ENCODE peak calls at places on chromosome 13, in four cellular contexts. C, A, G and Q are unnamed samples.

GRCh38 chr13:29703421-29703820 is 107.9 kb upstream of the SLC7A1 start:
- DNase-seq in C (no peak), G (no peak), A (no peak), Q (no peak)

GRCh38 chr13:82165396-82166174 is 1716.7 kb downstream of the SLITRK1 start:
- DNase-seq in A (no peak), C (no peak), G (no peak), Q (no peak)

GRCh38 chr13:78993792-78994191 is 334.8 kb upstream of the OBI1 start:
- DNase-seq in G (no peak), C (no peak), A (peak), Q (no peak)

GRCh38 chr13:47708386-47708785 is 292.7 kb downstream of the SUCLA2 start:
- DNase-seq in C (no peak), G (no peak), A (no peak), Q (no peak)

GRCh38 chr13:40639226-40639681 is 27.2 kb downstream of the FOXO1 start:
- DNase-seq in G (peak), C (no peak), A (no peak), Q (no peak)

GRCh38 chr13:75393839-75394238 is 88.1 kb downstream of the TBC1D4 start:
- DNase-seq in C (no peak), A (no peak), G (no peak), Q (no peak)

GRCh38 chr13:101452519-101453485 is at the start of gene ITGBL1:
- DNase-seq in A (no peak), G (no peak), C (no peak), Q (no peak)

GRCh38 chr13:21625366-21625765 is 21.4 kb upstream of the MICU2 start:
- DNase-seq in C (peak), A (no peak), G (peak), Q (peak)

GRCh38 chr13:22944378-22944777 is 236.4 kb upstream of the SGCG start:
- DNase-seq in A (no peak), G (no peak), C (no peak), Q (no peak)

GRCh38 chr13:47932953-47933687 is 68.0 kb downstream of the SUCLA2 start:
- DNase-seq in G (peak), A (no peak), C (no peak), Q (no peak)

DNA sequence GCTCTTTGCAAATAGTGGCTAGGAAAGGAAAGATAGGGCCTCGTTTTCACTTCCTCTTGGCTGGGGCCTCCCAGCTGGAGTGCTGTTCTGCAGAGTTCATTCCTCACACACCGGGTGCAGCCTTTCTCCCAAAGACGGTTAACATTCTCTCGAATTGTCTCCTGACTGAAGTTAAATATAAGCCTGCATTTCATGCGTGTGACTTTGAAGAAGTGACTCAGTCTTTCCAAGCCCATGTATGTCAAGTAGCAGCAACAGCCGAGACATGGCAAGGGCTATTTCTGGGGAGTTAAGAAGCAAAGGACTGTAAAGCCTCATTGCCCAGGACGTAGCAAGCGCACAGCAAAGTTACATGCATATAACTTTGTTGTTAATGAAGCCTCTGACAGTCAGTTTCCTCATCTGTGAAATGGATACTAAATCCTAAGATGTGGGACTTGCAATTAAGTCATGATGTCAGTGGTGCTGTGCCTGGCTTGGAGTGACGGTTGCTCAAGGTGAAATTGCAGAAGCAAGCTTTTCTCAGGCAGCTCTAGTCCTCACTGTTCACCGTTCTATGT is 502.4 kb downstream of the MYO16 start:
- DNase-seq in C (no peak), G (no peak), A (peak), Q (no peak)
- TF ChIP-seq FOXK2 in C (no peak), G (no peak), A (no peak), Q (no peak)

DNA sequence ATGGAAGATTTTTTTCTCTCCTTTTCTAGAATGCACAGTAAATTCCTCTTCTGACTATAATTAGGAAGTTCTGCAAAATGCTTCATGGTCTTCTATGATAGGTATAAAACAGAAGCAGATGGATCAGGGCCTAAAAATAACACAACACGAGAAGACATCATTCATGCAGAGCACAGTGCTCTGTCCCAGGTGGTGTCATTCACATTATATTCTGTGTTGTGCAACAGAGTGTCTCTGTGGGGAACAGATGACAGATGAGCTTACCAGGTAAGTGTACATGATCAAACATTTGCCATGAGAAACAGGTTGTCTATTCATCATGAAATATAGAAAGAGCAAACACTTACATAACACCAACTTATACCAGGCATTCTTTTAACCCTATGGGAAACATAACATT is 288.3 kb downstream of the KCTD12 start:
- DNase-seq in G (no peak), C (no peak), A (no peak), Q (no peak)
- TF ChIP-seq FOXK2 in G (no peak), C (no peak), A (no peak), Q (no peak)

GRCh38 chr13:36674337-36675212 is 755 bp downstream of the SERTM1 start:
- DNase-seq in A (no peak), G (no peak), C (no peak), Q (no peak)
- TF ChIP-seq FOXK2 in A (no peak), G (no peak), C (no peak), Q (no peak)

GRCh38 chr13:112857914-112858490 is 111.0 kb upstream of the MCF2L start:
- DNase-seq in C (no peak), A (no peak), G (no peak), Q (no peak)

GRCh38 chr13:112859817-112860190 is 109.2 kb upstream of the MCF2L start:
- DNase-seq in C (no peak), G (no peak), A (no peak), Q (no peak)

GRCh38 chr13:112859128-112859816 is 109.7 kb upstream of the MCF2L start:
- DNase-seq in A (no peak), G (no peak), C (no peak), Q (no peak)

GRCh38 chr13:112867301-112867711 is 101.7 kb upstream of the MCF2L start:
- DNase-seq in C (no peak), G (no peak), A (no peak), Q (no peak)

DNA sequence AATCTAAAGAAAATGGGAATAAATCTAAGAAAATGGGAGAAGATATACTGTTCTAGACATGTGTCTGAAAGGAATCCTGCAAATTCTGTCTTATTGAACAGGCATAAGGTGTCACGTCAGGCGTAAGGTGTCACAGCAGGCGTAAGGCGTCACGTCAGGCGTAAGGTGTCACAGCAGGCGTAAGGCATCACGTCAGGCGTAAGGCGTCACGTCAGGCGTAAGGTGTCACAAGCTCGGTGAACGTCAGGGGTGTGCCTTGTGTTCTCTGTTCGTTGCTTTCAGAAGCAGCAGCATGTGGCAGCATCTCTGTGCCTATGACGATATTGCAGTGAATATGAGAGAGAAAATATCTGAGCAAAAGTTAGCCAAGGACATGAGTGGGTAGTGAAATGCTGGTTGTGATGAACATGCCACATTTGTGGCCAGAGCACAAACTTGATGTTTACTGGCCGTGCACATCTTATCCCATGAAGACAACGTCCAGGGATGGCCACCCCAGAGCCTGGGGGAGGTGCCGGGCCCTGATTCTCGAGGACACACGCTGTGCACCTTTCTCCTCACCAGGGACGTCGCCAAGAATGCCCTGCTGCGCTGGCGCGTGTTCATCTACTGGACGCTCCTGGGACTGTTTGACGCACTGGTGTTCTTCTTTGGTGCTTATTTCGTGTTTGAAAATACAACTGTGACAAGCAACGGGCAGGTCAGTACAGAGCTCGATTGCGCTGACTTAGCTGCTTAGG is 107.0 kb upstream of the MCF2L start:
- DNase-seq in A (no peak), C (no peak), G (no peak), Q (no peak)
- TF ChIP-seq FOXK2 in A (no peak), C (no peak), G (no peak), Q (no peak)

GRCh38 chr13:109869312-109870237 is 83.2 kb upstream of the IRS2 start:
- DNase-seq in G (no peak), A (no peak), C (peak), Q (no peak)
- TF ChIP-seq FOXK2 in G (no peak), A (no peak), C (no peak), Q (no peak)

DNA sequence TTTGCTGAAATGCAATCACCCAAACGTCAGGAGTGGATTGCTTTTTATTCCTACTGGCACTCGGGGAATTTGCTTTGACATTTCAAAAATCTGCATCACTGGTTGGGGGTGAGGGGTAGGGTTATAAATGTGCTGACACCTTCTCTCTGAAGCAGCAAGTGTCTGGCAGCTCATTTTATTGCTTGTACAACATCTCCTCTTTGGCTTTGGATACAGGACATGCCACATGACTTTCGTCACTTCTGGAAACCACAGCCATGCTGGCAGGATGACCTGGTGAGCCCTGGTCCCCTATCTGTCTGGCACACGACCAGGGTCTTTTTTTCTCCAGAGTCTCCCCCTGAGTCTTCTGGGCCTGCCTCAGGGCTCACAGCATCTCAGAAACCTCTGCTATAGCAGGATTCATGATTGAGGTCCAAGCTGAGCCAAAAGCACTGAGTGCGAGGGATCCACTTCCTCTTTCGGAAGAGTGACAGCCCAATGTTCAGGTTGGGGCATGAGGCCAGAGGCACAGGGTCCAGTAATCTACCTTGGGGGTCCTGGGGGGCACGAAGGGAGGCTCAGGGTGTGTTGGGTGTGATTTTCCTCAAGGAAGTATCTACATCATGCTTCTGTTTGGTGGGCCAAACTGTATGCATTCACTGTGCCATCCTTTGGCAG is 60.1 kb downstream of the HSPH1 start:
- DNase-seq in G (no peak), A (no peak), C (no peak), Q (no peak)
- TF ChIP-seq FOXK2 in G (no peak), A (no peak), C (no peak), Q (no peak)

GRCh38 chr13:110157718-110158117 is 149.2 kb downstream of the COL4A1 start:
- DNase-seq in G (no peak), C (no peak), A (no peak), Q (no peak)
- TF ChIP-seq FOXK2 in G (no peak), C (no peak), A (no peak), Q (no peak)

GRCh38 chr13:39411501-39411900 is 191.5 kb downstream of the LHFPL6 start:
- DNase-seq in C (no peak), G (no peak), A (no peak), Q (no peak)
- TF ChIP-seq FOXK2 in C (no peak), G (no peak), A (no peak), Q (no peak)

DNA sequence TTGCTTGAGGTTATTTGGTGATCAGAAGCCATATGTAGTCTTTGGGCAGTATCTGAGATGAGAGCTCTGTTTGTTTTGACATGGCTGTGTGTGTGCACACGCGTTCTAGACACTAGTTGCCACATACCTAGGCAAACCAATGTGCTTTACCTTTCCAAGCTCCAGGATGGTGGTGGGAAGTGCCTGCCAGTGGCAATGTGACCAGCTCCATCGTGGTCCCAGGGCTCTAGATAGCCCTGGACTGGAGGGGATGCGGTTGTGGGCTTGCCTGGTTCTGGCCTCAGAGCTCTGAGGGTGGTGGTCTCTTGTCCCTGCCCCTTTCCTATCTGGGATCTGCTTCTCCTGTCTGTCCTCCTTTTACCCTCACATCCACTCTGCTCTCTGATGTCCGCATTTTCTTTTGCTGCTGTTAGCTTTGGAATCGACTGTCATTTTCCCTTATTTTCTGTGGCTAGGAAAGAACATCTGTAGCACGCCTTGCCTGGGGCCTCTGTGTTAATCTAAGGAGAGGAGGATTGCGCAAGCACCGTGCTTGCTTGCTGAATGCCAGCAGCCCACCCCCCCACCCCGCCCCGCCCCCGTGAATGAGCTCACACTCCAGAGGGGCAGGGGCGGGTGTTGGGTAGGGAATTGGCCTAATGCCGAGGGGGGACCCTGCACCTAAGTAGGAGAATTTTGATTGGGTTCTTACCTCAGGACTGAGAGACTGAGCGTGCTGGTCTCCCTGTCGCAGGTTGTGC is 89.5 kb downstream of the ARHGEF7 start:
- DNase-seq in A (no peak), C (peak), G (peak), Q (no peak)
- TF ChIP-seq FOXK2 in A (no peak), C (no peak), G (no peak), Q (no peak)

DNA sequence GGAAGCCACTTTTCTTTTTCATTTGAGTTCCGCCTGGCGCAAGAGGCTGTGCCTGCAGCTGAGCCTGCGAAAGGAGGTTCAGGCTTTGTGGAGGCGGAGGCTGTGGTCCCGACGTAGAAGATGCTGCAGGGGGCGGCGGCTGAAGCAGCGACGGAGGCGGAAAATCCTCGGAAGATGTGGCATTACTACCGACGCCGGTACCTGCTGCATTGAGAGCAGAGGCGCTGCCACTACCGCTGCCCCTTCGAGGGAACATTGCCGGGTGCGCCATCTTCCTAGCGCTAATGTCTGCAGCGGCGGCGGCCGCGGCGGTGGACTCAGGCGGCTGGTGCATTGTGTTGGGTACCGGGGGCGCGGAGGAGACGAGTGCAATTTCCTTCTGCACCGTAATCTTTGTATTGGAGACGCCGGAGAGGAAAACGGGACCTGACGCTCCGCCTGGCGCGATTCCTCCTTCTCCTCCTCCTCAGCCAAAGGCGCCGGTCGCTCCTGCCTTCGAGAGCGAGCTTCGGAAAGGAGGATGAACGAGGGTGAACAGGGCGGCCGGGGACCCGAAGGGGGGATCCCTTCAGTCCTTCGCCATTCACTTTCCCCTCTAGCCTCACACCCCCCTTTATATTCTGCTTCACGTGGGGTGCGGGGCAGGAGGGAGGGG is at the start of gene TSC22D1:
- DNase-seq in G (no peak), A (no peak), C (no peak), Q (no peak)
- TF ChIP-seq FOXK2 in G (no peak), A (no peak), C (no peak), Q (no peak)